ENCODE peak calls at places on chromosomes 5 and 9, in five cellular contexts. K is heart right ventricle, X is cardiac fibroblast, T is HL-60, R is IMR-90. S is an unnamed sample.

GRCh38 chr9:121269030-121269887 is 1.3 kb downstream of the GSN start:
- DNase-seq in X (peak), R (no peak), T (no peak), K (no peak), S (no peak)

GRCh38 chr5:135108569-135108968 is 74.5 kb upstream of the PITX1 start:
- DNase-seq in T (no peak), X (no peak), R (no peak), K (no peak), S (no peak)

GRCh38 chr9:114688892-114689291 is 6.9 kb upstream of the TEX48 start:
- DNase-seq in K (no peak), T (no peak), R (no peak), X (no peak), S (no peak)

GRCh38 chr9:79667716-79668458 is 96.1 kb downstream of the TLE4 start:
- DNase-seq in R (no peak), X (no peak), T (no peak), K (no peak), S (no peak)

GRCh38 chr5:123696948-123697347 is 185.0 kb downstream of the CSNK1G3 start:
- DNase-seq in K (peak), X (peak), R (peak), T (no peak), S (no peak)

GRCh38 chr5:43039468-43040286 is 442 bp downstream of the ANXA2R start:
- DNase-seq in T (peak), R (peak), K (peak), X (peak), S (no peak)

GRCh38 chr5:132013006-132013689 is 1.7 kb upstream of the ACSL6 start:
- DNase-seq in X (no peak), R (no peak), K (peak), T (no peak), S (no peak)

GRCh38 chr5:137492321-137492720 is 6.8 kb downstream of the SPOCK1 start:
- DNase-seq in X (peak), K (no peak), R (peak), T (no peak), S (no peak)

DNA sequence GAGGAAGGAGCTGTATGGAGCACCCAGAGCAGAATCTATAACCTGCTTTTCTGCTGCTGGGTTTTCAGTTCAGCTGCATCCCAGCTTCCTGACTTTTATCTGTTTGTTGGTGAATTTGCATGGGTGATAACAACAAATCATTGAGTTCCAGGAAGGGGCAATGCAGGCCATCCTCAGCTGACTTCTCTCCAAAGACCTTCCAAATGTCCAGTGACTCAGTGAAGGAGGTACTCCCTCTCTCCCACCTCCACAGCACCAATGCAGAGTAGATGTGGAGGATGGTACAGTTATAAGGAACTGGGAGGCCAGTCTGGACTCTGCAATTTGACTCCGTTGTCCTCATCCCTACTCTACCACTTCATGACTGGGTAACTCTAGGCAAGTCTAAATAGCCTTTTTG is 1.7 kb upstream of the TXN start:
- DNase-seq in R (peak), X (no peak), K (no peak), T (no peak), S (no peak)
- H3K4me3 ChIP-seq in R (no peak), X (no peak), K (peak), T (peak), S (peak)

GRCh38 chr5:159682623-159683022 is 233.7 kb upstream of the ADRA1B start:
- DNase-seq in K (no peak), X (peak), T (no peak), R (no peak), S (no peak)
- TF ChIP-seq CTCF in K (peak), X (peak), T (no peak), R (peak), S (no peak)

DNA sequence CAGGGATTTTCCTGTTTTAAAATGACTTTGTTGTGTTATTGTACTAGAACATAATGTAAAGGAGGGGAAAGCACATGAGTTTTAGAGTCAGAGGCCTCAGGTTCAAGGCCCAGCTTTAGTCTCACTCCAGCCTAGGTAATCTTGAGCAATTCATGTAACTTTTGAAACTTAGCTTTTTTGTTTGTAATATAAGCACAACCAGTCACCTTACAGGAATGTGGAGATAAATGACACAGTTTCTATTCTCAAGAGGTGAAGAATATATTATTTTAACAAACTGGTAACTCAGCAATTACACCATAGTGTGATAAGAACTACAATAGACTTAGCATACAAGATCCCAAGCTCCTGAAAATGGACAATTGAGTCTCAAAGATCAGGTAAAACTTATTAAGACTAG is 51.2 kb downstream of the ADAMTS19 start:
- DNase-seq in K (no peak), R (no peak), X (peak), T (no peak), S (no peak)
- H3K4me3 ChIP-seq in K (no peak), R (no peak), X (no peak), T (no peak), S (no peak)

GRCh38 chr9:71904076-71904475 is 6.9 kb downstream of the ABHD17B start:
- DNase-seq in K (no peak), T (no peak), R (no peak), X (no peak), S (no peak)

GRCh38 chr9:71910602-71911060 is 362 bp downstream of the ABHD17B start:
- DNase-seq in R (no peak), K (no peak), T (no peak), X (no peak), S (no peak)

GRCh38 chr9:71911061-71911907 is at the start of the genes ABHD17B and C9orf85:
- DNase-seq in K (peak), T (peak), X (peak), R (peak), S (peak)

GRCh38 chr9:71911908-71912325 is 478 bp downstream of the C9orf85 start:
- DNase-seq in K (no peak), R (peak), X (no peak), T (no peak), S (peak)

DNA sequence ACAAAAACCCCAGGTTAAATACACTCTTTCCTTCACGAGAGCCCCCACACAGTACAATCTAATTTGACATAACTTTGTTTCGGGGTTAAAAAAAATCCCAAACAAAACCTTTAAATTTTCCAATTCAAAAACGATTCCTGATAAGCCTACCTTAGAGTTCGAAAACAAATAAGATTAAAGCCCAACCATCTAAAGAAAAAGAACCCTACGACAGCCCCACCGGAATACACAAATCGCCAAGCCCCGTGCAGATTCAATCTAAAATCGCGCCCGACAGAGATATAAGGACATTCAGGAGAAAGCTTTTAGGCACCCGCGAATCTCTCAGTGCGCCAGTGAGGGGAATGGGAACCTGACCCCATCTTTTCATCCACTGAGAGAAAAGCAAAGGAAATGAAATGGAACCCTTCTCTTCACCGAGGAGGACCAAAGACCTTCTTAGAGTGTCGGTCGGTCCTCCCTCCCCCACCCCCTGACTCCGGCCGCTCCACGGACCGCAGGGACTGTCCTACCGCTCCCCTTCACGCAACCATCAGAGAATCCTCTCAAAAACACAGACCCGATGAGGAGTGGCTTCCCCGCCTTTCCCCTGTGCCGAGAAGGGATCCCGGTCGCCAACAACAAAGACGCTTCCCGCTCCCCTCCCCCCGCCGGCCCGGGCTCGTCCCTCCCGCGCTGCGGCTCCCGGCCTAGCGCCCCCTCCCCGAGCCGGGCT is 949 bp downstream of the ABHD17B start:
- DNase-seq in T (peak), X (peak), K (peak), R (peak), S (no peak)
- TF ChIP-seq CTCF in T (no peak), X (no peak), K (no peak), R (no peak), S (no peak)

S was measured in HFF-Myc.